ENCODE peak calls at places on chromosomes 6 and 20, in eight cellular contexts. F is A549, Z is NB4, E is HCT116, X is SK-N-SH, D is HepG2, R is WTC11, Q is endothelial cell of umbilical vein. T is an unnamed sample.

GRCh38 chr20:54132612-54133433 is 41.0 kb downstream of the CYP24A1 start:
- DNase-seq in F (peak; percentile 96), Z (peak; percentile 48), E (peak; percentile 92), X (no peak), D (peak; percentile 100), R (no peak), Q (no peak), T (no peak)

GRCh38 chr6:36285797-36286196 is 15.9 kb downstream of the PNPLA1 start:
- DNase-seq in F (no peak), Z (no peak), E (no peak), X (no peak), D (no peak), R (no peak), Q (no peak), T (no peak)

GRCh38 chr20:2357114-2357513 is 23.6 kb upstream of the TGM6 start:
- DNase-seq in F (no peak), Z (no peak), E (no peak), X (no peak), D (no peak), R (no peak), Q (no peak), T (no peak)

GRCh38 chr6:100472674-100473073 is 8.0 kb upstream of the SIM1 start:
- DNase-seq in F (peak; percentile 3), Z (no peak), E (no peak), X (no peak), D (no peak), R (no peak), Q (no peak), T (no peak)

GRCh38 chr20:38043512-38044300 is 10.2 kb downstream of the RPRD1B start:
- DNase-seq in F (peak; percentile 73), Z (peak; percentile 8), E (no peak), X (no peak), D (no peak), R (no peak), Q (peak; percentile 16), T (no peak)

GRCh38 chr6:56259163-56259562 is 11.8 kb upstream of the COL21A1 start:
- DNase-seq in F (no peak), Z (no peak), E (no peak), X (no peak), D (no peak), R (no peak), Q (no peak), T (no peak)

GRCh38 chr6:9766240-9766915 is 648.5 kb downstream of the TFAP2A start:
- DNase-seq in F (peak; percentile 60), Z (no peak), E (peak; percentile 10), X (no peak), D (no peak), R (no peak), Q (peak; percentile 82), T (no peak)

GRCh38 chr6:82955841-82956240 is 109.8 kb downstream of the UBE3D start:
- DNase-seq in F (no peak), Z (no peak), E (no peak), X (no peak), D (no peak), R (no peak), Q (no peak), T (no peak)

GRCh38 chr6:103983860-103984259 is 875.9 kb downstream of the HACE1 start:
- DNase-seq in F (no peak), Z (no peak), E (no peak), X (no peak), D (no peak), R (no peak), Q (no peak), T (no peak)

GRCh38 chr6:127120787-127121636 is 2.5 kb downstream of the RSPO3 start:
- DNase-seq in F (peak; percentile 91), Z (peak; percentile 88), E (peak; percentile 63), X (peak; percentile 73), D (peak; percentile 63), R (peak; percentile 90), Q (peak; percentile 88), T (peak; percentile 89)

GRCh38 chr6:143805832-143806281 is 37.3 kb upstream of the LTV1 start:
- DNase-seq in F (no peak), Z (no peak), E (no peak), X (no peak), D (no peak), R (no peak), Q (no peak), T (no peak)

GRCh38 chr20:32571566-32571965 is 13.6 kb downstream of the NOL4L start:
- DNase-seq in F (no peak), Z (no peak), E (no peak), X (no peak), D (no peak), R (no peak), Q (no peak), T (no peak)

GRCh38 chr6:141641951-141642350 is 490.8 kb upstream of the GJE1 start:
- DNase-seq in F (no peak), Z (no peak), E (no peak), X (no peak), D (no peak), R (no peak), Q (no peak), T (no peak)

GRCh38 chr6:161186173-161186769 is 87.6 kb downstream of the AGPAT4 start:
- DNase-seq in F (peak; percentile 18), Z (peak; percentile 31), E (peak; percentile 22), X (no peak), D (no peak), R (no peak), Q (no peak), T (no peak)

GRCh38 chr20:50305636-50306477 is 115.2 kb downstream of the CEBPB start:
- DNase-seq in F (peak; percentile 80), Z (no peak), E (no peak), X (peak; percentile 18), D (peak; percentile 98), R (no peak), Q (no peak), T (no peak)

GRCh38 chr20:13671500-13672288 is 33.0 kb upstream of the TASP1 start:
- DNase-seq in F (no peak), Z (no peak), E (no peak), X (no peak), D (no peak), R (no peak), Q (no peak), T (no peak)

GRCh38 chr6:15303920-15304291 is 58.0 kb downstream of the JARID2 start:
- DNase-seq in F (no peak), Z (no peak), E (no peak), X (no peak), D (no peak), R (no peak), Q (no peak), T (peak; percentile 42)

GRCh38 chr6:1870267-1870666 is 260.6 kb downstream of the FOXC1 start:
- DNase-seq in F (no peak), Z (no peak), E (no peak), X (no peak), D (no peak), R (no peak), Q (no peak), T (no peak)

GRCh38 chr6:130560231-130560630 is 194.4 kb downstream of the TMEM200A start:
- DNase-seq in F (no peak), Z (no peak), E (no peak), X (no peak), D (no peak), R (no peak), Q (no peak), T (no peak)

GRCh38 chr6:79005024-79005423 is 73.0 kb downstream of the PHIP start:
- DNase-seq in F (no peak), Z (no peak), E (no peak), X (no peak), D (no peak), R (no peak), Q (peak; percentile 64), T (no peak)
- TF ChIP-seq MAX in F (no peak), Z (no peak), E (no peak), X (no peak), D (no peak), R (no peak), Q (no peak), T (no peak)

DNA sequence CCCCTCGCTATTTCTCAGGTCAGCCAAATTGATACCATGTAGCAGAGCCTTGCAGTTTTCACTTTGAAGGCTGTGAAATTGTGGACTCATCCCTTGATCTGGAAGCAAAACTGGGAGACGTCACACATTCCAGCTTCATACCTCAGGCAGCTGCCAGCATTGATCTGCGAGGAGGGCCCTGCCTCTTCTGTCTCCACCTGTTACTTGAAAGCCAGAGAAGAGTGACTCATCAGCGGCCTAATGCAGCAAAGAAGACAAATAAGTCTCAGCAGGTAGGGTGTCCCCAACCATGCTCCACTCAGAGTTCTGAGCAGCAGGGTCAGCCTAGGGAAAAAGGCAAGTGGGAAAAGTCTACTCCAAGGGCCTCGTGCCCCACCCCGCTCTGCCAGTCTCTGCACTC is 69.4 kb upstream of the BMP2 start:
- DNase-seq in F (no peak), Z (no peak), E (peak; percentile 7), X (no peak), D (peak; percentile 66), R (peak; percentile 21), Q (no peak), T (peak; percentile 43)
- TF ChIP-seq MAX in F (no peak), Z (no peak), E (no peak), X (no peak), D (no peak), R (no peak), Q (no peak), T (no peak)

DNA sequence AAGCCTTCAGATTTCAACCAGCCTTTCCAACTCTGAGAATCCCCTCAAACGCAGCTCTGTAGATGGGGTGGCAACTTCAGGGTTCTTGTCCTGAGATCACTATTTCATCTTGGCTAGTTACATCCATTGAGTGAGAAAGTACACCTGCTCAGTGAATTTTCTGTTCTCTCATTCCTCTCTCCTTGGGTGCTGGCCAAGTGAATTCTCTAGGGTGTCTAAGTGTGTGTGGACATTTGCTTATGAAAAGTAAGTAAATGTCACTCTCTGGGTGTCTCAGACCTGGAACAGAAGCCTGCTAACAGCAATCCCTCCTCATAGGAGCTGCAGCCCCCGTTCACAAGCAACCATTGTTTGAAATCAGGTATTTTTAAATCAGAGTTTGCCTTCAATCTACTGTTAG is 3.8 kb downstream of the RIN2 start:
- DNase-seq in F (no peak), Z (no peak), E (no peak), X (no peak), D (no peak), R (no peak), Q (no peak), T (no peak)
- TF ChIP-seq MAX in F (no peak), Z (no peak), E (no peak), X (no peak), D (no peak), R (no peak), Q (no peak), T (no peak)

GRCh38 chr20:564195-564594 is 20.6 kb upstream of the CSNK2A1 start:
- DNase-seq in F (no peak), Z (no peak), E (no peak), X (no peak), D (no peak), R (no peak), Q (no peak), T (no peak)

GRCh38 chr20:562232-562897 is 18.8 kb upstream of the CSNK2A1 start:
- DNase-seq in F (no peak), Z (no peak), E (no peak), X (no peak), D (no peak), R (no peak), Q (no peak), T (no peak)

GRCh38 chr20:558117-558516 is 14.5 kb upstream of the CSNK2A1 start:
- DNase-seq in F (no peak), Z (no peak), E (no peak), X (no peak), D (no peak), R (no peak), Q (no peak), T (no peak)

GRCh38 chr20:560680-561079 is 17.1 kb upstream of the CSNK2A1 start:
- DNase-seq in F (no peak), Z (no peak), E (no peak), X (no peak), D (no peak), R (no peak), Q (no peak), T (no peak)

GRCh38 chr20:561437-562231 is 18.0 kb upstream of the CSNK2A1 start:
- DNase-seq in F (peak; percentile 80), Z (peak; percentile 80), E (peak; percentile 73), X (peak; percentile 83), D (peak; percentile 86), R (peak; percentile 83), Q (peak; percentile 79), T (no peak)
- TF ChIP-seq MAX in F (no peak), Z (peak; percentile 90), E (no peak), X (peak; percentile 17), D (peak; percentile 39), R (no peak), Q (no peak), T (no peak)